ENCODE peak calls at places on chromosome 21, in nine cellular contexts. Z is ovary, O is tibial nerve, D is suprapubic skin, S is A549, L is sigmoid colon, V is stomach, Y is SK-N-SH, M is K562. B is an unnamed sample. For H3K9me3, the result is how much of the 10 kb centered on the place peaks cover.

GRCh38 chr21:39030127-39030884 is 152.9 kb downstream of the PSMG1 start:
- DNase-seq in V (no peak), O (no peak), D (no peak), M (no peak), L (peak), Z (no peak), S (no peak), Y (no peak), B (no peak)

GRCh38 chr21:38925923-38926322 is 120.2 kb downstream of the ETS2 start:
- DNase-seq in M (no peak), L (peak), Z (peak), S (no peak), Y (no peak), D (no peak), V (peak), O (peak), B (peak)

GRCh38 chr21:41634211-41634694 is 126.3 kb upstream of the TMPRSS2 start:
- DNase-seq in M (no peak), S (no peak), V (no peak), D (peak), Y (no peak), O (no peak), L (no peak), Z (no peak), B (peak)

GRCh38 chr21:30831194-30831765 is 1.7 kb upstream of the KRTAP7-1 start:
- DNase-seq in M (peak), D (no peak), Z (no peak), O (no peak), V (no peak), Y (peak), S (no peak), L (no peak), B (no peak)

GRCh38 chr21:29149771-29150425 is 19.5 kb downstream of the MAP3K7CL start:
- DNase-seq in D (no peak), Z (no peak), O (no peak), V (no peak), M (no peak), S (no peak), Y (no peak), L (no peak), B (no peak)

GRCh38 chr21:36661511-36662309 is 37.2 kb upstream of the SIM2 start:
- DNase-seq in Z (no peak), O (no peak), D (no peak), M (peak), S (peak), L (no peak), V (peak), Y (peak), B (peak)

GRCh38 chr21:40373760-40374159 is 473.2 kb downstream of the DSCAM start:
- DNase-seq in M (no peak), Z (no peak), D (no peak), O (no peak), S (no peak), L (no peak), Y (no peak), V (no peak), B (no peak)

GRCh38 chr21:41228492-41228891 is 60.5 kb downstream of the BACE2 start:
- DNase-seq in Z (no peak), S (no peak), V (no peak), D (no peak), Y (no peak), L (no peak), M (no peak), O (no peak), B (no peak)

GRCh38 chr21:35697321-35697808 is 363.0 kb downstream of the SETD4 start:
- DNase-seq in O (peak), S (no peak), D (no peak), M (no peak), Y (no peak), Z (peak), V (peak), L (peak), B (peak)

GRCh38 chr21:15444118-15444960 is 285.4 kb upstream of the USP25 start:
- DNase-seq in O (no peak), V (no peak), D (no peak), M (no peak), Y (no peak), Z (no peak), L (no peak), S (peak), B (no peak)

GRCh38 chr21:30718239-30718909 is at the start of gene KRTAP21-3:
- DNase-seq in L (no peak), Y (no peak), V (no peak), M (no peak), S (no peak), O (no peak), D (no peak), Z (no peak), B (no peak)

GRCh38 chr21:34802180-34802899 is 133.5 kb downstream of the CLIC6 start:
- DNase-seq in O (no peak), V (no peak), Z (no peak), Y (no peak), D (no peak), M (no peak), S (no peak), L (no peak), B (no peak)

GRCh38 chr21:35258521-35258920 is 209.4 kb upstream of the RUNX1 start:
- DNase-seq in V (no peak), D (no peak), M (no peak), O (no peak), Z (no peak), S (no peak), Y (no peak), L (no peak), B (no peak)

GRCh38 chr21:34736116-34736870 is 67.5 kb downstream of the CLIC6 start:
- DNase-seq in M (no peak), D (no peak), Y (no peak), L (no peak), V (no peak), O (no peak), Z (no peak), S (no peak), B (no peak)

GRCh38 chr21:23858878-23859277 is 1748.4 kb downstream of the MRPL39 start:
- DNase-seq in O (no peak), V (no peak), D (no peak), L (no peak), Z (no peak), M (peak), S (no peak), Y (peak), B (no peak)

GRCh38 chr21:41706263-41706639 is 60.6 kb downstream of the RIPK4 start:
- DNase-seq in O (no peak), D (no peak), Z (no peak), V (no peak), M (no peak), Y (no peak), S (no peak), L (no peak), B (peak)

GRCh38 chr21:37848721-37849490 is 67.4 kb downstream of the KCNJ6 start:
- DNase-seq in O (no peak), Z (no peak), Y (no peak), M (no peak), D (no peak), S (no peak), L (no peak), V (no peak), B (no peak)

GRCh38 chr21:35575280-35575915 is 484.9 kb downstream of the SETD4 start:
- DNase-seq in S (no peak), Y (no peak), Z (no peak), L (no peak), M (no peak), D (no peak), V (no peak), O (no peak), B (no peak)

DNA sequence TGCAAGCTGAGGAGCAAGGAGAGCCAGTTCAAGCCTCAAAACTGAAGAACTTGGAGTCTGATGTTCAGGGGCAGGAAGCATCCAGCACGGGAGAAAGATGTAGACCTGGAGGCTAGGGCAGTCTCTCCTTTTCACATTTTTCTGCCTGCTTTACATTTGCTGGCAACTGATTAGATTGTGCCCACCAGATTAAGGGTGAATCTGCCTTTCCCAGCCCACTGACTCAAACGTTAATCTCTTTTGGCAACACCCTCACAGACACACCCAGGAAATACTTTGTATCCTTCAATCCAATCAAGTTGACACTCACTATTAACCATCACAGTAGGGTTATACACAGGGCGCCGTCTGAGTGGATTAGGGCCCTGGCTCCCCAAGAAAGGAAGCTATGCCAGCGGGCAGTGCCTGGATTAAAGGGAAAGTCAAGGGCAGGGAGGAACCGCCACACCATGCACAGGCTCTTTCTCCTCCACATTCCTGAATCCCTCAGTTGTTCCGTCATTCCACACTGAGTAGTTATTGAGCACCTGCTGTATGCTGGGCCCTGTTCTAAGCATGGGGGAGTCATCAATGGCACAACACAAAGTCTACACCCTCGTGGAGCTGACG is 56.2 kb downstream of the EVA1C start:
- DNase-seq in L (no peak), Y (no peak), O (no peak), S (no peak), M (no peak), V (no peak), D (no peak), Z (no peak), B (no peak)
- TF ChIP-seq EP300 in L (no peak), Y (no peak), O (no peak), S (no peak), M (peak), V (no peak), D (no peak), Z (no peak), B (no peak)

DNA sequence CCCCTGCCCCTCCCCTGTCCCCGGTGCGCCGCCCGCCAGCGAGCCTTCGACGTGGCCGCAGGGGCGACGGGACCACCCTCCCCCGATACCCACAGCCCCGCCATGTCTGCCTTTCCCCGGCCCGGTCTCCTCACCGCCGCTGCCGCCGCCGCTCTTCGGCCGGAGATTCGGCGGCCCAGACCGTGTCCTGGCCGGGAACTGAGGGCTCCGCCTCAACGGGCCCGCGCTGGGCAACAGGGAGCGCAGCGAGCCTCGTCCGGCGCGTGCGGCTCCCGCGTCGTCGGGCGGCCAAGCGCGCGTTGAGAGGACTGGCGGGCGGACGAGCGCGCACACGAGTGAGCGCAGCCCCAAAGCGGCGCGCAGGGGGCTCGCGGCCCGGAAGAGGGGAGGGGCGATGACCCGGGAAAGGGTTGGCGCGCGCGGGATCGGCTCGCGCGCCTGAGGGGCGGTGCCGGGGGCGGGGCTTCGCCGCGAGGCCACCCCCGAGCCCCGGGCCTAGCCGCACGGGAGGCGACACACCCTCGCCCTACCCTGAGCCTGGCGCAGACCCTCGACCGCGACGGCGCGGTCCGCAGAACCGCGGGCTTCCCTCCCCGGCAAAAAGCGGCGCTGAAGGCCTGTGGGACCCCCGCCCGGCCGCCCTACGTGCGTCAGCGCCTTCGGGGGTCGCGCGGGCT is at the start of gene BTG3:
- DNase-seq in O (peak), L (peak), V (peak), D (peak), Z (peak), M (peak), Y (peak), S (peak), B (peak)
- H3K27ac ChIP-seq in O (peak), L (peak), V (peak), D (peak), Z (peak), M (peak), Y (peak), S (peak), B (peak)

GRCh38 chr21:10466200-10466599 is 55.2 kb upstream of the TPTE start:
- DNase-seq in S (no peak), O (no peak), V (no peak), Z (no peak), L (no peak), Y (no peak), D (no peak), M (no peak), B (no peak)
- H3K9me3 ChIP-seq in S (under half), O (under half), V (under half), Z (under half), L (under half), Y (under half), D (under half), M (under half), B (under half)

GRCh38 chr21:46431884-46432488 is 26.7 kb upstream of the DIP2A start:
- DNase-seq in Y (no peak), M (no peak), V (no peak), Z (no peak), S (no peak), L (no peak), D (no peak), O (no peak), B (no peak)
- TF ChIP-seq EP300 in Y (no peak), M (no peak), V (no peak), Z (no peak), S (no peak), L (no peak), D (no peak), O (no peak), B (no peak)

GRCh38 chr21:43622796-43623195 is 36.5 kb downstream of the HSF2BP start:
- DNase-seq in Y (no peak), L (no peak), V (no peak), S (no peak), D (no peak), M (no peak), Z (no peak), O (no peak), B (no peak)
- H3K27ac ChIP-seq in Y (no peak), L (no peak), V (no peak), S (no peak), D (no peak), M (no peak), Z (no peak), O (no peak), B (no peak)